ENCODE peak calls at places on chromosome 22, in seven cellular contexts. H is IMR-90, A is HCT116, T is testis, X is transverse colon, I is stomach, K is lower leg skin. P is an unnamed sample.

GRCh38 chr22:44396727-44397722 is 84.3 kb upstream of the SHISAL1 start:
- DNase-seq in I (peak), H (no peak), T (peak), X (peak), K (no peak), A (no peak), P (no peak)

GRCh38 chr22:48869788-48870187 is 957.9 kb downstream of the BRD1 start:
- DNase-seq in K (no peak), I (no peak), A (no peak), X (no peak), H (no peak), T (no peak), P (no peak)

GRCh38 chr22:49196046-49196511 is 631.6 kb downstream of the BRD1 start:
- DNase-seq in K (no peak), T (no peak), A (no peak), H (no peak), X (no peak), I (no peak), P (no peak)

GRCh38 chr22:34998921-34999320 is 67.0 kb upstream of the ISX start:
- DNase-seq in H (no peak), X (no peak), I (no peak), T (no peak), K (no peak), A (no peak), P (no peak)

GRCh38 chr22:31870890-31871289 is 73.4 kb upstream of the YWHAH start:
- DNase-seq in T (no peak), A (no peak), X (peak), H (peak), I (no peak), K (no peak), P (no peak)

GRCh38 chr22:42991010-42991651 is 23.8 kb downstream of the PACSIN2 start:
- DNase-seq in T (no peak), K (no peak), A (no peak), H (peak), X (peak), I (no peak), P (peak)

GRCh38 chr22:42428760-42429159 is 3.4 kb downstream of the NFAM1 start:
- DNase-seq in X (no peak), K (no peak), A (no peak), H (no peak), I (no peak), T (no peak), P (no peak)

GRCh38 chr22:17828502-17829080 is 54.3 kb upstream of the BID start:
- DNase-seq in A (no peak), K (no peak), X (no peak), T (no peak), H (no peak), I (no peak), P (no peak)

GRCh38 chr22:48711031-48711431 is 1116.6 kb downstream of the BRD1 start:
- DNase-seq in I (no peak), T (no peak), H (no peak), K (no peak), A (no peak), X (no peak), P (no peak)

GRCh38 chr22:18109410-18110193 is 1.0 kb upstream of the TUBA8 start:
- DNase-seq in K (no peak), H (no peak), A (no peak), X (no peak), T (no peak), I (no peak), P (no peak)

GRCh38 chr22:27811778-27812177 is 10.2 kb upstream of the MN1 start:
- DNase-seq in K (no peak), X (no peak), H (no peak), I (no peak), T (no peak), A (no peak), P (no peak)

GRCh38 chr22:32144875-32145274 is 14.2 kb downstream of the C22orf42 start:
- DNase-seq in T (peak), X (no peak), K (no peak), I (no peak), A (no peak), H (no peak), P (no peak)

GRCh38 chr22:37244114-37244921 is at the start of gene RAC2:
- DNase-seq in A (peak), I (peak), H (peak), T (peak), K (peak), X (peak), P (peak)
- TF ChIP-seq POLR2A in A (no peak), I (no peak), H (no peak), T (no peak), K (no peak), X (peak), P (peak)

DNA sequence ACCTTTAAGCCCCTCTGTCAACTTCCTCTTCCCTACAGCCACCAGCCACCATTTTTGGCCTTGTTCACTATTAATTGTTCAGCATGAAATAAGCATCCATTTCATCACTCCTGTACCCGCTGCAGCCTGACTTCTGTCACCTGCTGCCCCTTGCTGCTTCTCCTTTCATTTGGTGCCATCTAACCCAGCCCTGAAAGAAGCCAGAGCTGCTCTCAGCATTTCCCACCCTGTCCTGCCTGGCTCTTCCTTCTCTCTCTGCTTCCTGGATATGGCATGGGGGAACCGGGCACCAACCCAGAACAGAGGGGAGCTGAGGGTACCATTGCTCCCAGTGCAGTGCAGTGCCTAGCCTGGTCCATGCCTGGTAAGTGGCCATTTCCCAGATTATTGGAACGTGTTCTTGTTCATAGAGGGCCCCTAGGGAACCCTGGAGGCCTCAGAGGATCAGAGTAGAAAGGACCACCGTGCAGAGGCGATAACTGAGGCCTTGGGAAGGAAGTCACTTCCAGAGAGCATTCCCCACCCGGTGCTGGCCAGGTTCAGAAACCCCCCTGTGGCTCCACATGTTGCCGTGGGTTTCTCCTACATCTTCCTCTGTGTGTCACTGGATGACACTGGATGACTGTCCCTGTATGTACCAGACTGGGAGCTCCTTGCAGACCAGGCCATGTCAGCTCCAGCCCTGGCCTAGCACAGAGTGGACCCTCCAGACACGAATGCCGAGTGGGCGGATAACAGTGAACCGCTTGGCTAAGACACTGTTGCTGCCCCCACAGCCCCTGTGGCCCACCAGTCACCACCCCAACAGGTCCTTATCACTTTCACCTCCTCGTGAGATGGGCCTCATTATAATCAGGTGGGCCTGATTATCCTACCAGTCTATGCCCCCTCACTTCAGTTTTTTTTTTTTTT is 4.7 kb downstream of the YDJC start:
- DNase-seq in I (no peak), A (no peak), H (no peak), T (no peak), K (no peak), X (no peak), P (no peak)
- TF ChIP-seq POLR2A in I (no peak), A (no peak), H (no peak), T (no peak), K (no peak), X (no peak), P (no peak)

GRCh38 chr22:50583294-50583865 is 731 bp upstream of the CHKB start:
- DNase-seq in K (no peak), T (no peak), I (no peak), X (no peak), A (no peak), H (no peak), P (no peak)
- TF ChIP-seq POLR2A in K (no peak), T (no peak), I (no peak), X (no peak), A (no peak), H (no peak), P (no peak)

GRCh38 chr22:29061773-29062172 is at the start of gene C22orf31:
- DNase-seq in H (peak), A (no peak), X (no peak), I (no peak), T (no peak), K (no peak), P (no peak)
- TF ChIP-seq POLR2A in H (no peak), A (no peak), X (no peak), I (no peak), T (no peak), K (no peak), P (no peak)

GRCh38 chr22:39529487-39529851 is 3.1 kb downstream of the RPS19BP1 start:
- DNase-seq in H (no peak), A (no peak), X (no peak), T (no peak), I (no peak), K (no peak), P (no peak)
- TF ChIP-seq POLR2A in H (no peak), A (no peak), X (no peak), T (no peak), I (no peak), K (no peak), P (no peak)

GRCh38 chr22:30282616-30283046 is 6.7 kb downstream of the CASTOR1 start:
- DNase-seq in X (no peak), A (no peak), I (no peak), K (no peak), T (no peak), H (no peak), P (no peak)
- TF ChIP-seq POLR2A in X (no peak), A (no peak), I (no peak), K (no peak), T (no peak), H (no peak), P (no peak)

GRCh38 chr22:23828800-23829680 is 9.8 kb downstream of the DERL3 start:
- DNase-seq in A (no peak), I (no peak), H (no peak), T (peak), K (no peak), X (no peak), P (no peak)
- TF ChIP-seq POLR2A in A (no peak), I (no peak), H (no peak), T (no peak), K (no peak), X (no peak), P (no peak)

DNA sequence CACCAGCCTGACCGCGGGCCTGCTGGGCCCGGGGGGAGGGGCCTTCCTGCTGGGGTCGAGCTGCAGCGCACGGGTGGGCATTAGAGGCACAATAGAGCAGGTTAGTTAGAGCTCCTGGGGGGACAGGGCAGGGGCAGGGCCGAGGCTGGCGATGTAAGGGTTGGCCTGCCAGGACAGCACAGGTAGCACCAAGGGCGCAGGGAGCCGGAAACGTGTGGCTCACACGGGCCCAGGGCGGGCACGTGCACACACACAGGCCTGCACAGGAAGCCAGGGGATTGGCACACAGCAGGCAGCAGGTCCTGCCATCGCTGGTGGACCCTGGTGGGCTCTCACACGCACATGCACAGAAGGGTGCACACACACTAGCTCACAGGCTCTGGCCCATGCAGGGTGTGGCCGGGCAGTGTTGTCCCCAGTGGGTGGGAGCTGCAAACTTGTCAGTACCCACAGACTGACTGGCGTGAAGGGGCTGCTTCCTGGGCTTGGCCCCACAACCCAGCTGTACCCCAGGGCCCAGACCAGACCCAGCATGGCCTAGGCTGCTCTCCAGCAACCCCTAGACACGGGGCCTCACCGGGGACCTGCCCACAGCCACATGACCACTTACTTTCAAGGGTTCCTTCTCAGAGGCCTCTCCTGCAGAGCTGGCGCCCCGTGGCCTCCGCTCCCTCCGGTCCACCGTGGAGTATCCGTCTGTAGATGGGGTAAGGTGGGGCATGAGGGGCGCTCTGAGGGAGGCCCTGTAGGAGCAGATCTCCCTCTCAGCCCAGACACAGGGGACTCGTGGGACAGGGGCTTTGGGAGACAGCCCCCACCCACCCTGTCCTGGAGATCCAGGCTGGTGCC is 29.9 kb upstream of the TXNRD2 start:
- DNase-seq in T (no peak), H (no peak), A (no peak), I (peak), X (no peak), K (no peak), P (no peak)
- TF ChIP-seq POLR2A in T (no peak), H (no peak), A (no peak), I (no peak), X (peak), K (no peak), P (no peak)

DNA sequence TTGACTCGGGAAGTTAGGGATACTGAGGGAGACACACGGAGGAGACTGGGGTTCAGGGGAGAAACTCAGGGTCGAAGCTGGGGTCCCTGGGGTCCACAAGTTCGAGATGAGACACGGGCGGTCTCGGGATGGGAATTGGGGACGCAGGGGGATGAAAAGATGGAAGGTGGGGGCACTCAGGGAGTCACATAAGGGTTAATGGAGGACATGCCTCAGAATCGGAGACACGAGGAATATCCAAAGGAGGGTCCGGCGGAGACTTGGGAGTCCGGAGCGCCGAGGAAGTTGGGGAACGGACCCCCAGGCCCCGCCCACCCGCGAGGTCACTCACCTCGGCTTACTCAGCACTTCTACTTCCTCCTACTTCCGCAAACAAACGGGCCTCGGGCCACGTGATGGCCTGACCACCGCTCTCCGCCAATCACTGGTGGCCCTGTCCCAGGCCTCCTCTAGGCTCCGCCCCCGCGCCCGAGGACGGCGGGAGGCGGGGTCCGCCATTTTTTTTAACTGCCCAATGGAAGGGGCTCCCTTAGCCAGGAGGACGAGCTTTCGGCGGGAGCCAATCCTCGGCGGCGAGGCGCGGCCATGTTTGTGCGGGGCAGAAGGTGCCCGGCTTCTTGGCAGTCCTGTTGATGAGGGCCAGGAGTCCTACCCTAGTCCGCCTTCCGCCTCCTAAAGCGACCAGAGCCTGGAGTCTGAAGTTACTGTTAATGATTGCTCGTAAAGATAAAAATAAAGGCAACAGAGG is at the start of gene PLA2G6:
- DNase-seq in H (peak), K (peak), A (peak), T (peak), X (peak), I (peak), P (peak)
- TF ChIP-seq POLR2A in H (peak), K (no peak), A (no peak), T (peak), X (peak), I (no peak), P (peak)